ENCODE peak calls at places on chromosomes 12 and 14, in five cellular contexts. One of them, this sample, is unnamed.

GRCh38 chr12:7642876-7643309 is 22.8 kb downstream of the APOBEC1 start:
- DNase-seq in IMR-90: no peak
- DNase-seq in H9: no peak
- DNase-seq in mesenchymal stem cell: peak
- DNase-seq in H1: peak
- DNase-seq in this sample: no peak

GRCh38 chr12:30782316-30783173 is 27.8 kb upstream of the CAPRIN2 start:
- DNase-seq in IMR-90: no peak
- DNase-seq in H9: no peak
- DNase-seq in mesenchymal stem cell: no peak
- DNase-seq in H1: no peak
- DNase-seq in this sample: no peak

GRCh38 chr12:78888583-78888982 is 24.0 kb downstream of the SYT1 start:
- DNase-seq in IMR-90: no peak
- DNase-seq in H9: no peak
- DNase-seq in mesenchymal stem cell: no peak
- DNase-seq in H1: no peak
- DNase-seq in this sample: no peak

GRCh38 chr14:49607583-49607982 is 8.8 kb downstream of the LRR1 start:
- DNase-seq in IMR-90: no peak
- DNase-seq in H9: no peak
- DNase-seq in mesenchymal stem cell: no peak
- DNase-seq in H1: no peak
- DNase-seq in this sample: no peak

GRCh38 chr14:30443368-30444007 is 115.5 kb upstream of the G2E3 start:
- DNase-seq in IMR-90: peak
- DNase-seq in H9: no peak
- DNase-seq in mesenchymal stem cell: peak
- DNase-seq in H1: no peak
- DNase-seq in this sample: peak

GRCh38 chr12:94150483-94151225 is 2.3 kb downstream of the PLXNC1 start:
- DNase-seq in IMR-90: no peak
- DNase-seq in H9: peak
- DNase-seq in mesenchymal stem cell: no peak
- DNase-seq in H1: no peak
- DNase-seq in this sample: peak

GRCh38 chr12:79546461-79547043 is 144.2 kb downstream of the PAWR start:
- DNase-seq in IMR-90: no peak
- DNase-seq in H9: no peak
- DNase-seq in mesenchymal stem cell: no peak
- DNase-seq in H1: no peak
- DNase-seq in this sample: no peak

GRCh38 chr12:110577717-110578521 is 5.2 kb downstream of the PPTC7 start:
- DNase-seq in IMR-90: peak
- DNase-seq in H9: no peak
- DNase-seq in mesenchymal stem cell: peak
- DNase-seq in H1: no peak
- DNase-seq in this sample: no peak

GRCh38 chr12:72632286-72632685 is 360.1 kb downstream of the TRHDE start:
- DNase-seq in IMR-90: peak
- DNase-seq in H9: no peak
- DNase-seq in mesenchymal stem cell: peak
- DNase-seq in H1: no peak
- DNase-seq in this sample: no peak

GRCh38 chr14:74647834-74648361 is 35.9 kb upstream of the LTBP2 start:
- DNase-seq in IMR-90: no peak
- DNase-seq in H9: no peak
- DNase-seq in mesenchymal stem cell: no peak
- DNase-seq in H1: no peak
- DNase-seq in this sample: no peak

GRCh38 chr14:55592426-55592825 is 12.4 kb downstream of the KTN1 start:
- DNase-seq in IMR-90: no peak
- DNase-seq in H9: no peak
- DNase-seq in mesenchymal stem cell: no peak
- DNase-seq in H1: no peak
- DNase-seq in this sample: no peak

GRCh38 chr12:26287666-26288408 is 92.5 kb downstream of the SSPN start:
- DNase-seq in IMR-90: no peak
- DNase-seq in H9: no peak
- DNase-seq in mesenchymal stem cell: no peak
- DNase-seq in H1: no peak
- DNase-seq in this sample: no peak

GRCh38 chr14:81122326-81122725 is 98.4 kb downstream of the GTF2A1 start:
- DNase-seq in IMR-90: no peak
- DNase-seq in H9: no peak
- DNase-seq in mesenchymal stem cell: no peak
- DNase-seq in H1: no peak
- DNase-seq in this sample: no peak

GRCh38 chr12:63308701-63309100 is 157.7 kb upstream of the AVPR1A start:
- DNase-seq in IMR-90: no peak
- DNase-seq in H9: no peak
- DNase-seq in mesenchymal stem cell: no peak
- DNase-seq in H1: no peak
- DNase-seq in this sample: no peak

GRCh38 chr14:77067632-77068514 is 30.2 kb upstream of the CIPC start:
- DNase-seq in IMR-90: peak
- DNase-seq in H9: peak
- DNase-seq in mesenchymal stem cell: peak
- DNase-seq in H1: peak
- DNase-seq in this sample: peak

GRCh38 chr12:29148065-29148957 is 767 bp upstream of the FAR2 start:
- DNase-seq in IMR-90: no peak
- DNase-seq in H9: no peak
- DNase-seq in mesenchymal stem cell: peak
- DNase-seq in H1: peak
- DNase-seq in this sample: no peak

GRCh38 chr12:23810327-23810902 is 139.1 kb downstream of the SOX5 start:
- DNase-seq in IMR-90: no peak
- DNase-seq in H9: no peak
- DNase-seq in mesenchymal stem cell: no peak
- DNase-seq in H1: no peak
- DNase-seq in this sample: no peak

GRCh38 chr12:108559748-108560147 is 1.2 kb downstream of the SART3 start:
- DNase-seq in IMR-90: no peak
- DNase-seq in H9: no peak
- DNase-seq in mesenchymal stem cell: no peak
- DNase-seq in H1: no peak
- DNase-seq in this sample: no peak

GRCh38 chr12:3034067-3034750 is 43.0 kb upstream of the TSPAN9 start:
- DNase-seq in IMR-90: peak
- DNase-seq in H9: peak
- DNase-seq in mesenchymal stem cell: peak
- DNase-seq in H1: peak
- DNase-seq in this sample: peak

GRCh38 chr12:92624236-92624635 is 78.6 kb upstream of the PLEKHG7 start:
- DNase-seq in IMR-90: peak
- DNase-seq in H9: no peak
- DNase-seq in mesenchymal stem cell: peak
- DNase-seq in H1: no peak
- DNase-seq in this sample: no peak

DNA sequence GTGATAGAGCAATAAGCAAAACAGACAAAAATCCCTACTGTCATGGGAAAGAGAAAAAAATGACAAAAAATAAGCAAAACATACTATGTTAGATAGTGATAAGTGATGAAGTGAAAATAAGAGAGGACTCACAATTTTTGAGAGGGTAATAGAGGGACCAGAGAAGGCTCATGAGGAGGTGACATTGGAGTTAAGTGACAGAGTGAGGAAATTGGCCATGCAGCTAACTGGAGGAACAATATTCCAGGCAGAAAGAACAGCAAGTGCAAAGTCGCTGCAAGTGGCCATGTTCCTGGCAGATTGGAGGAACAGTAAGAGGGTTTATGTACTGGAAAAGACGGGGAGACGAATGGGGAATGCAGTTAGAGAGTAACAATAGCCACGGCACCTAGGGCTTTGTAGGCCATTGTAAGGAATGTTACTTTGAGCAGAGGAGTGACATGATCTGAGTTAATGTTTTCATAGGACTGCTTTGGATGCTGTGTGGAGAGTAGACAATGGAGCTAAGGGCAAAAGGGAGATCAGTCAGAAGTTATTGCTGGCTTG is 1.4 kb upstream of the SAV1 start:
- DNase-seq in IMR-90: no peak
- DNase-seq in H9: no peak
- DNase-seq in mesenchymal stem cell: no peak
- DNase-seq in H1: no peak
- DNase-seq in this sample: peak
- H2AFZ ChIP-seq in IMR-90: peak
- H2AFZ ChIP-seq in H9: peak
- H2AFZ ChIP-seq in mesenchymal stem cell: peak
- H2AFZ ChIP-seq in H1: peak
- H2AFZ ChIP-seq in this sample: peak

GRCh38 chr12:48038085-48038484 is 33.8 kb upstream of the COL2A1 start:
- DNase-seq in IMR-90: no peak
- DNase-seq in H9: no peak
- DNase-seq in mesenchymal stem cell: no peak
- DNase-seq in H1: no peak
- DNase-seq in this sample: no peak
- H3K4ac ChIP-seq in IMR-90: peak
- H3K4ac ChIP-seq in H9: no peak
- H3K4ac ChIP-seq in mesenchymal stem cell: no peak
- H3K4ac ChIP-seq in H1: no peak
- H3K4ac ChIP-seq in this sample: no peak

GRCh38 chr14:32637582-32637981 is 301.1 kb upstream of the NPAS3 start:
- DNase-seq in IMR-90: no peak
- DNase-seq in H9: no peak
- DNase-seq in mesenchymal stem cell: no peak
- DNase-seq in H1: no peak
- DNase-seq in this sample: no peak

GRCh38 chr14:32639208-32639607 is 299.5 kb upstream of the NPAS3 start:
- DNase-seq in IMR-90: no peak
- DNase-seq in H9: no peak
- DNase-seq in mesenchymal stem cell: no peak
- DNase-seq in H1: no peak
- DNase-seq in this sample: no peak

GRCh38 chr14:32633214-32633864 is 304.2 kb downstream of the AKAP6 start:
- DNase-seq in IMR-90: no peak
- DNase-seq in H9: no peak
- DNase-seq in mesenchymal stem cell: peak
- DNase-seq in H1: no peak
- DNase-seq in this sample: no peak

GRCh38 chr14:32633930-32634329 is 304.7 kb upstream of the NPAS3 start:
- DNase-seq in IMR-90: no peak
- DNase-seq in H9: no peak
- DNase-seq in mesenchymal stem cell: no peak
- DNase-seq in H1: no peak
- DNase-seq in this sample: no peak

GRCh38 chr14:32635103-32635719 is 303.5 kb upstream of the NPAS3 start:
- DNase-seq in IMR-90: peak
- DNase-seq in H9: no peak
- DNase-seq in mesenchymal stem cell: peak
- DNase-seq in H1: no peak
- DNase-seq in this sample: no peak
- H2AFZ ChIP-seq in IMR-90: no peak
- H2AFZ ChIP-seq in H9: no peak
- H2AFZ ChIP-seq in mesenchymal stem cell: no peak
- H2AFZ ChIP-seq in H1: no peak
- H2AFZ ChIP-seq in this sample: no peak

DNA sequence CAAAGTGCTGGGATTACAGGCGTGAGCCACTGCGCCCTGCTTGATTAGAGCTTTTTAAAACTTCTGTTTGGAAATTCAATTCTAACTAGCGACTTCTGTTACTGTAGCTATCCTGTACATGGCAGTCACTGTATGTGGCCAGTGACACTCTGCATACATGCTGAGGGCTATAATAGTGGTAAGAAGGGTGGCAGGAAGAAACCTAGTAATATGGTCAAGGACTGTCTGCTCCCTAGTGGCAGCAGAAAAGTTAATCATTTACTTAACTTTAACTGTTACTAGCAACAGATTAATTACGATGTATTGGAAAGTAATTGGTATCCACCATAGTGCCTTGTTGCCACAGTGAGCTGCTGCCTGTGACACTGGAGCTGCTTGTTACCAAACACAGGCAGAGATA is 149.0 kb downstream of the KITLG start:
- DNase-seq in IMR-90: no peak
- DNase-seq in H9: no peak
- DNase-seq in mesenchymal stem cell: no peak
- DNase-seq in H1: no peak
- DNase-seq in this sample: no peak
- H3K4ac ChIP-seq in IMR-90: no peak
- H3K4ac ChIP-seq in H9: no peak
- H3K4ac ChIP-seq in mesenchymal stem cell: no peak
- H3K4ac ChIP-seq in H1: no peak
- H3K4ac ChIP-seq in this sample: no peak

DNA sequence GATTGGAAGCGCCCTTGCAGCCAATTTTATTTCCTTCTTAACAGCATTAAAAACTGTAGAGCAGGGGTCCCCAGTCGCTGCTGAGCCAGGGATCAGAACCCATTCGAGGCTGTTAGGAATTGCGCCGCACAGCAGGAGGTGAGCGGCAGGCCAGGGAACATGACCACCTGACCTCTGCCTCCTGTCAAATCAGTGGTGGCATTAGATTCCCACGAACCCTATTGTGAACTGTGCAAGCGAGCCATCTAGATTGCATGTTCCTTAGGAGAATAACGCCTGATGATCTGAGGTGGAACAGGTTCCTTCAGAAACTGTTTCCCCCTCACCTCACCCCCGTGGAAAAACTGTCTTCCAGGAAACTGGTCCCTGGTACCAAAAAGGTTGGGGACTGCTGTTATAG is 107.4 kb downstream of the DNAI7 start:
- DNase-seq in IMR-90: no peak
- DNase-seq in H9: no peak
- DNase-seq in mesenchymal stem cell: no peak
- DNase-seq in H1: no peak
- DNase-seq in this sample: no peak
- H2AFZ ChIP-seq in IMR-90: no peak
- H2AFZ ChIP-seq in H9: no peak
- H2AFZ ChIP-seq in mesenchymal stem cell: no peak
- H2AFZ ChIP-seq in H1: no peak
- H2AFZ ChIP-seq in this sample: no peak

This sample was measured in neuronal stem cell.